ENCODE peak calls at places on chromosomes 11 and 22, in four cellular contexts. One of them, this sample, is unnamed. For H3K9me3, the result is how much of the 10 kb centered on the place peaks cover.

GRCh38 chr11:4699697-4700435 is 2.2 kb upstream of the OR51E2 start:
- DNase-seq in body of pancreas: no peak
- DNase-seq in sigmoid colon: no peak
- DNase-seq in esophagus squamous epithelium: no peak
- DNase-seq in this sample: no peak

GRCh38 chr11:1510928-1511327 is 24.3 kb upstream of the MOB2 start:
- DNase-seq in body of pancreas: no peak
- DNase-seq in sigmoid colon: no peak
- DNase-seq in esophagus squamous epithelium: no peak
- DNase-seq in this sample: no peak

GRCh38 chr22:29784451-29785361 is 17.5 kb downstream of the UQCR10 start:
- DNase-seq in body of pancreas: peak
- DNase-seq in sigmoid colon: no peak
- DNase-seq in esophagus squamous epithelium: no peak
- DNase-seq in this sample: no peak

GRCh38 chr11:65150513-65151271 is 16.4 kb upstream of the SYVN1 start:
- DNase-seq in body of pancreas: peak
- DNase-seq in sigmoid colon: peak
- DNase-seq in esophagus squamous epithelium: no peak
- DNase-seq in this sample: peak

GRCh38 chr11:43790444-43790794 is 90.2 kb upstream of the ALKBH3 start:
- DNase-seq in body of pancreas: no peak
- DNase-seq in sigmoid colon: no peak
- DNase-seq in esophagus squamous epithelium: no peak
- DNase-seq in this sample: no peak

GRCh38 chr11:26743622-26744021 is 21.8 kb upstream of the SLC5A12 start:
- DNase-seq in body of pancreas: no peak
- DNase-seq in sigmoid colon: no peak
- DNase-seq in esophagus squamous epithelium: no peak
- DNase-seq in this sample: no peak

GRCh38 chr22:38504731-38505594 is 1.1 kb downstream of the DDX17 start:
- DNase-seq in body of pancreas: peak
- DNase-seq in sigmoid colon: peak
- DNase-seq in esophagus squamous epithelium: no peak
- DNase-seq in this sample: peak

GRCh38 chr11:103794262-103794661 is 242.2 kb upstream of the DDI1 start:
- DNase-seq in body of pancreas: no peak
- DNase-seq in sigmoid colon: no peak
- DNase-seq in esophagus squamous epithelium: no peak
- DNase-seq in this sample: no peak

GRCh38 chr11:105100206-105100605 is 39.4 kb downstream of the CARD18 start:
- DNase-seq in body of pancreas: no peak
- DNase-seq in sigmoid colon: no peak
- DNase-seq in esophagus squamous epithelium: no peak
- DNase-seq in this sample: no peak

GRCh38 chr11:43969543-43969942 is 27.1 kb downstream of the C11orf96 start:
- DNase-seq in body of pancreas: no peak
- DNase-seq in sigmoid colon: no peak
- DNase-seq in esophagus squamous epithelium: no peak
- DNase-seq in this sample: no peak

GRCh38 chr11:89201138-89201537 is 23.5 kb downstream of the TYR start:
- DNase-seq in body of pancreas: no peak
- DNase-seq in sigmoid colon: no peak
- DNase-seq in esophagus squamous epithelium: no peak
- DNase-seq in this sample: no peak

GRCh38 chr11:69249086-69249640 is 44.8 kb upstream of the MYEOV start:
- DNase-seq in body of pancreas: no peak
- DNase-seq in sigmoid colon: peak
- DNase-seq in esophagus squamous epithelium: no peak
- DNase-seq in this sample: no peak

GRCh38 chr22:41380993-41381328 is 781 bp upstream of the TEF start:
- DNase-seq in body of pancreas: peak
- DNase-seq in sigmoid colon: peak
- DNase-seq in esophagus squamous epithelium: no peak
- DNase-seq in this sample: peak

GRCh38 chr22:11605468-11605981 is 3922.5 kb upstream of the OR11H1 start:
- DNase-seq in body of pancreas: no peak
- DNase-seq in sigmoid colon: no peak
- DNase-seq in esophagus squamous epithelium: no peak
- DNase-seq in this sample: no peak

GRCh38 chr11:77142091-77142975 is 14.3 kb downstream of the MYO7A start:
- DNase-seq in body of pancreas: no peak
- DNase-seq in sigmoid colon: no peak
- DNase-seq in esophagus squamous epithelium: no peak
- DNase-seq in this sample: peak

GRCh38 chr11:108084811-108085210 is 36.6 kb upstream of the ACAT1 start:
- DNase-seq in body of pancreas: no peak
- DNase-seq in sigmoid colon: no peak
- DNase-seq in esophagus squamous epithelium: no peak
- DNase-seq in this sample: no peak

GRCh38 chr11:130612291-130612802 is 163.9 kb downstream of the ADAMTS15 start:
- DNase-seq in body of pancreas: no peak
- DNase-seq in sigmoid colon: no peak
- DNase-seq in esophagus squamous epithelium: no peak
- DNase-seq in this sample: no peak

GRCh38 chr22:45188779-45189178 is 25.1 kb downstream of the NUP50 start:
- DNase-seq in body of pancreas: no peak
- DNase-seq in sigmoid colon: no peak
- DNase-seq in esophagus squamous epithelium: no peak
- DNase-seq in this sample: peak

GRCh38 chr22:44330727-44331660 is 18.2 kb upstream of the SHISAL1 start:
- DNase-seq in body of pancreas: no peak
- DNase-seq in sigmoid colon: peak
- DNase-seq in esophagus squamous epithelium: no peak
- DNase-seq in this sample: no peak

GRCh38 chr22:19107730-19108074 is 14.5 kb downstream of the DGCR2 start:
- DNase-seq in body of pancreas: peak
- DNase-seq in sigmoid colon: no peak
- DNase-seq in esophagus squamous epithelium: no peak
- DNase-seq in this sample: no peak

GRCh38 chr22:20952544-20953341 is 14.3 kb upstream of the AIFM3 start:
- DNase-seq in body of pancreas: no peak
- DNase-seq in sigmoid colon: no peak
- DNase-seq in esophagus squamous epithelium: no peak
- DNase-seq in this sample: no peak

GRCh38 chr11:282171-282570 is 4.0 kb downstream of the NLRP6 start:
- DNase-seq in body of pancreas: no peak
- DNase-seq in sigmoid colon: peak
- DNase-seq in esophagus squamous epithelium: no peak
- DNase-seq in this sample: no peak

GRCh38 chr11:115999437-115999836 is 495.2 kb upstream of the CADM1 start:
- DNase-seq in body of pancreas: no peak
- DNase-seq in sigmoid colon: no peak
- DNase-seq in esophagus squamous epithelium: no peak
- DNase-seq in this sample: no peak

GRCh38 chr11:862704-863388 is 20.2 kb downstream of the TSPAN4 start:
- DNase-seq in body of pancreas: no peak
- DNase-seq in sigmoid colon: no peak
- DNase-seq in esophagus squamous epithelium: no peak
- DNase-seq in this sample: no peak

GRCh38 chr22:49331878-49332277 is 495.8 kb downstream of the BRD1 start:
- DNase-seq in body of pancreas: no peak
- DNase-seq in sigmoid colon: no peak
- DNase-seq in esophagus squamous epithelium: no peak
- DNase-seq in this sample: peak

GRCh38 chr11:11044137-11044855 is 186.4 kb upstream of the ZBED5 start:
- DNase-seq in body of pancreas: no peak
- DNase-seq in sigmoid colon: no peak
- DNase-seq in esophagus squamous epithelium: no peak
- DNase-seq in this sample: no peak

GRCh38 chr11:86214710-86215109 is 29.8 kb upstream of the EED start:
- DNase-seq in body of pancreas: no peak
- DNase-seq in sigmoid colon: no peak
- DNase-seq in esophagus squamous epithelium: no peak
- DNase-seq in this sample: no peak

GRCh38 chr22:42330953-42331525 is 60.6 kb upstream of the TCF20 start:
- DNase-seq in body of pancreas: no peak
- DNase-seq in sigmoid colon: no peak
- DNase-seq in esophagus squamous epithelium: no peak
- DNase-seq in this sample: no peak

GRCh38 chr11:66700337-66700736 is 22.6 kb upstream of the RBM4B start:
- DNase-seq in body of pancreas: no peak
- DNase-seq in sigmoid colon: no peak
- DNase-seq in esophagus squamous epithelium: no peak
- DNase-seq in this sample: no peak

GRCh38 chr22:46857142-46857825 is 94.8 kb downstream of the TBC1D22A start:
- DNase-seq in body of pancreas: no peak
- DNase-seq in sigmoid colon: no peak
- DNase-seq in esophagus squamous epithelium: no peak
- DNase-seq in this sample: no peak

GRCh38 chr22:46853191-46853590 is 90.7 kb downstream of the TBC1D22A start:
- DNase-seq in body of pancreas: no peak
- DNase-seq in sigmoid colon: no peak
- DNase-seq in esophagus squamous epithelium: no peak
- DNase-seq in this sample: no peak

GRCh38 chr22:46852771-46853170 is 90.3 kb downstream of the TBC1D22A start:
- DNase-seq in body of pancreas: no peak
- DNase-seq in sigmoid colon: no peak
- DNase-seq in esophagus squamous epithelium: no peak
- DNase-seq in this sample: no peak

GRCh38 chr22:46851941-46852340 is 89.5 kb downstream of the TBC1D22A start:
- DNase-seq in body of pancreas: no peak
- DNase-seq in sigmoid colon: no peak
- DNase-seq in esophagus squamous epithelium: no peak
- DNase-seq in this sample: no peak

GRCh38 chr22:46854125-46854870 is 91.8 kb downstream of the TBC1D22A start:
- DNase-seq in body of pancreas: no peak
- DNase-seq in sigmoid colon: peak
- DNase-seq in esophagus squamous epithelium: no peak
- DNase-seq in this sample: peak
- H3K27ac ChIP-seq in body of pancreas: peak
- H3K27ac ChIP-seq in sigmoid colon: no peak
- H3K27ac ChIP-seq in esophagus squamous epithelium: no peak
- H3K27ac ChIP-seq in this sample: peak

GRCh38 chr22:48083502-48083901 is 1321.1 kb downstream of the TBC1D22A start:
- DNase-seq in body of pancreas: no peak
- DNase-seq in sigmoid colon: peak
- DNase-seq in esophagus squamous epithelium: no peak
- DNase-seq in this sample: no peak

GRCh38 chr22:48086246-48086645 is 1323.8 kb downstream of the TBC1D22A start:
- DNase-seq in body of pancreas: no peak
- DNase-seq in sigmoid colon: no peak
- DNase-seq in esophagus squamous epithelium: no peak
- DNase-seq in this sample: no peak

GRCh38 chr22:48082284-48082683 is 1319.8 kb downstream of the TBC1D22A start:
- DNase-seq in body of pancreas: no peak
- DNase-seq in sigmoid colon: peak
- DNase-seq in esophagus squamous epithelium: no peak
- DNase-seq in this sample: no peak

GRCh38 chr22:48084749-48085090 is 1322.3 kb downstream of the TBC1D22A start:
- DNase-seq in body of pancreas: no peak
- DNase-seq in sigmoid colon: peak
- DNase-seq in esophagus squamous epithelium: no peak
- DNase-seq in this sample: no peak

DNA sequence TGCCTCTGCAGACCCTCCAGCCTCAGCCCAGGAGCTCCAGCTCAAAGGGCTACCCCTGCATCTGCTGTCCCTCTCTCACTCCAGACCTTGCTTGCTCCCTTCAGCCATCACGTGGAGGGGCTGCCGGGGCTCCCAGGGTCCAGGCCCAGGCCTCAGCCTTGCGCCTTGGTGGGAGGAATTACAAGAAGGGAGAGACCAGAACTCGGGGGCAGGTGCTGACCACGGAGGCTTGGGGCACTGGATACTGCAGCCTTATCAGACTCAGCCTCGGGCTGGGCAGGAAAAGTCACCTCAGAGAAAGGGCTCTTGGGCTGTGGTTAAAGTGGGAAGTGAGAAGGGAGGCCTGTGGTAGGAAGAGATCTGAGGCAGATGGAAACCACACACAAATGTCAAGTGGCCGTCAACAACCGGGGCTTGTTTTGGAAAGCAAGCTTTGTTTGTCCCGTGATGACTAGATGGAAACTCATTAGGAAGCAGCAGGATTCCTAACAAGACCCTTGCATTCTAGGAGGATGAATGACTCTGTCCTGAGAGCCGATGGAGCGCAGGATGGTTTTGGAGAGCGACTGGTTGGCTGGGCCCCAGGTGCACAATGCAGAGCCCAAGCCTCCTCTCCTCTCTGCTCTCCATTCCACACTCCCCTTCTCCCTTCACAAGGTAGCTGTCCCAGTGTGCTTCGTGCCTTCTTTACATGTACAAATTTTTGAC is 1321.7 kb downstream of the TBC1D22A start:
- DNase-seq in body of pancreas: no peak
- DNase-seq in sigmoid colon: peak
- DNase-seq in esophagus squamous epithelium: no peak
- DNase-seq in this sample: no peak
- H3K9me3 ChIP-seq in body of pancreas: under half
- H3K9me3 ChIP-seq in sigmoid colon: under half
- H3K9me3 ChIP-seq in esophagus squamous epithelium: under half
- H3K9me3 ChIP-seq in this sample: under half

GRCh38 chr11:71060358-71060757 is 192.0 kb downstream of the SHANK2 start:
- DNase-seq in body of pancreas: no peak
- DNase-seq in sigmoid colon: no peak
- DNase-seq in esophagus squamous epithelium: no peak
- DNase-seq in this sample: no peak

GRCh38 chr11:71064183-71064582 is 188.2 kb downstream of the SHANK2 start:
- DNase-seq in body of pancreas: no peak
- DNase-seq in sigmoid colon: no peak
- DNase-seq in esophagus squamous epithelium: no peak
- DNase-seq in this sample: no peak

GRCh38 chr11:71063129-71063528 is 189.2 kb downstream of the SHANK2 start:
- DNase-seq in body of pancreas: no peak
- DNase-seq in sigmoid colon: no peak
- DNase-seq in esophagus squamous epithelium: no peak
- DNase-seq in this sample: no peak

GRCh38 chr11:71059662-71060061 is 192.7 kb downstream of the SHANK2 start:
- DNase-seq in body of pancreas: no peak
- DNase-seq in sigmoid colon: no peak
- DNase-seq in esophagus squamous epithelium: no peak
- DNase-seq in this sample: no peak

GRCh38 chr11:71062199-71062598 is 190.2 kb downstream of the SHANK2 start:
- DNase-seq in body of pancreas: no peak
- DNase-seq in sigmoid colon: no peak
- DNase-seq in esophagus squamous epithelium: no peak
- DNase-seq in this sample: no peak
- TF ChIP-seq CTCF in body of pancreas: no peak
- TF ChIP-seq CTCF in sigmoid colon: no peak
- TF ChIP-seq CTCF in esophagus squamous epithelium: no peak
- TF ChIP-seq CTCF in this sample: no peak

GRCh38 chr11:119704849-119705248 is 24.2 kb downstream of the NECTIN1 start:
- DNase-seq in body of pancreas: no peak
- DNase-seq in sigmoid colon: no peak
- DNase-seq in esophagus squamous epithelium: no peak
- DNase-seq in this sample: no peak
- H3K27ac ChIP-seq in body of pancreas: no peak
- H3K27ac ChIP-seq in sigmoid colon: no peak
- H3K27ac ChIP-seq in esophagus squamous epithelium: peak
- H3K27ac ChIP-seq in this sample: no peak

GRCh38 chr11:134505125-134505524 is 93.1 kb upstream of the B3GAT1 start:
- DNase-seq in body of pancreas: no peak
- DNase-seq in sigmoid colon: no peak
- DNase-seq in esophagus squamous epithelium: no peak
- DNase-seq in this sample: no peak
- H3K9me3 ChIP-seq in body of pancreas: under half
- H3K9me3 ChIP-seq in sigmoid colon: under half
- H3K9me3 ChIP-seq in esophagus squamous epithelium: under half
- H3K9me3 ChIP-seq in this sample: under half